ENCODE peak calls at places on chromosomes 4 and X, in seven cellular contexts. W is IMR-90; X is CD8-positive, alpha-beta memory T cell; L is prostate gland; F is adipocyte; E is Caco-2; O is GM23248. M is an unnamed sample.

GRCh38 chrX:77723684-77724083 is 62.3 kb downstream of the ATRX start:
- DNase-seq in X (no peak), L (no peak), E (no peak), O (no peak), W (no peak), F (no peak), M (no peak)

GRCh38 chr4:149700272-149700671 is 115.4 kb downstream of the IQCM start:
- DNase-seq in F (no peak), O (no peak), W (no peak), X (no peak), E (no peak), L (no peak), M (no peak)

GRCh38 chrX:19799319-19800182 is 87.8 kb downstream of the SH3KBP1 start:
- DNase-seq in F (peak; percentile 52), X (peak; percentile 18), E (no peak), L (no peak), O (peak; percentile 80), W (peak; percentile 31), M (no peak)

GRCh38 chrX:23854122-23854521 is 53.6 kb downstream of the APOO start:
- DNase-seq in L (no peak), E (no peak), W (no peak), F (no peak), X (no peak), O (no peak), M (no peak)

GRCh38 chrX:123588723-123589122 is 144.1 kb downstream of the THOC2 start:
- DNase-seq in E (no peak), F (no peak), W (no peak), O (no peak), X (no peak), L (no peak), M (no peak)

GRCh38 chr4:36168127-36168898 is 76.0 kb downstream of the ARAP2 start:
- DNase-seq in L (no peak), O (no peak), W (peak; percentile 25), X (no peak), F (no peak), E (no peak), M (no peak)

GRCh38 chrX:65928522-65928921 is 111.4 kb downstream of the VSIG4 start:
- DNase-seq in X (no peak), F (no peak), L (no peak), E (no peak), O (no peak), W (no peak), M (no peak)

GRCh38 chrX:111101580-111101979 is 5.6 kb downstream of the PAK3 start:
- DNase-seq in W (no peak), O (no peak), L (no peak), E (no peak), X (no peak), F (no peak), M (no peak)

GRCh38 chr4:48738856-48739255 is 41.2 kb downstream of the FRYL start:
- DNase-seq in W (no peak), E (no peak), X (no peak), F (no peak), L (no peak), O (no peak), M (no peak)

GRCh38 chr4:99633772-99634171 is 23.9 kb downstream of the C4orf54 start:
- DNase-seq in L (no peak), F (no peak), X (no peak), E (no peak), O (no peak), W (no peak), M (no peak)

GRCh38 chrX:7233632-7234406 is 85.9 kb upstream of the PUDP start:
- DNase-seq in F (peak; percentile 11), W (no peak), E (no peak), O (no peak), L (no peak), X (no peak), M (no peak)

GRCh38 chr4:124343711-124344110 is 368.8 kb downstream of the ANKRD50 start:
- DNase-seq in O (no peak), X (no peak), W (peak; percentile 10), F (peak; percentile 23), L (no peak), E (no peak), M (no peak)

GRCh38 chrX:54171527-54171926 is 11.5 kb downstream of the FAM120C start:
- DNase-seq in E (no peak), F (peak; percentile 80), W (no peak), X (no peak), O (peak; percentile 75), L (no peak), M (no peak)

GRCh38 chr4:141459020-141459419 is 177.4 kb upstream of the IL15 start:
- DNase-seq in W (no peak), E (no peak), O (no peak), X (no peak), L (no peak), F (no peak), M (no peak)

GRCh38 chrX:100673397-100673953 is 29.5 kb downstream of the SRPX2 start:
- DNase-seq in X (no peak), O (peak; percentile 74), L (no peak), E (no peak), W (peak; percentile 91), F (peak; percentile 51), M (no peak)

GRCh38 chr4:76767983-76768382 is 130.0 kb downstream of the SOWAHB start:
- DNase-seq in F (peak; percentile 49), W (peak; percentile 70), L (no peak), X (no peak), E (peak; percentile 68), O (peak; percentile 47), M (no peak)

GRCh38 chrX:12975999-12976558 is 1.2 kb downstream of the TMSB4X start:
- DNase-seq in O (peak; percentile 60), W (peak; percentile 36), L (no peak), X (no peak), F (peak; percentile 58), E (peak; percentile 42), M (peak; percentile 42)

GRCh38 chrX:80285131-80285773 is 135.0 kb upstream of the TENT5D start:
- DNase-seq in F (peak; percentile 1), X (no peak), O (peak; percentile 26), E (peak; percentile 31), L (peak; percentile 6), W (peak; percentile 1), M (peak; percentile 11)

GRCh38 chr4:84381759-84382158 is 117.3 kb downstream of the NKX6-1 start:
- DNase-seq in W (no peak), L (no peak), F (no peak), O (no peak), X (no peak), E (no peak), M (no peak)

GRCh38 chr4:84378983-84379382 is 120.1 kb downstream of the NKX6-1 start:
- DNase-seq in F (no peak), X (no peak), L (no peak), O (no peak), W (no peak), E (no peak), M (no peak)

GRCh38 chr4:84379881-84380618 is 119.0 kb downstream of the NKX6-1 start:
- DNase-seq in F (no peak), O (peak; percentile 85), W (no peak), E (no peak), X (no peak), L (no peak), M (no peak)

DNA sequence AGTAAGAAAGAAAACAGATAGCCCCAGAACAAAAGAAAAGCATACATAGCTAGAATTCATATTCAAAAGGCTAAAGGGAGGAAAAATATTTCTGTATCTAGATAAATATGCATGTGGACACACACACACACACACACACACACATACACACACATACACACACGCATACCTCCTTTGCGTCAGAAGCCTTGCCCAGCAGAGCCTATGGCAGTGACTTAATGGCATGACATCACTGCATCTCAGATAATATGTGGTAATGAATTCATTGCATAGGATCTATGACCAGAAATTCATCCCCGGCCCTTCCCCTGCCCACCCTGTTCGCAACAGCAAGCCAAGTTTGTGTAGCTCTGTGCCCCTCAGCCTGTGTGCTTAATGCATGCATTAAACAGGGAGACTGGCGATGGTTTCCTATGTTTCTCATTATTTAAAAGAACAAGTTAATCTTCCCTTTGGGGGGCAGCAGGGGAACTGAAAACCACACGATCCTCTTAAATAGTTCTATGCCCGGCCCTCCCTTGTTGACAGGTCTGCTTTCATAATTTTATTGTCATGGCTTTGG is 120.7 kb downstream of the NKX6-1 start:
- DNase-seq in E (no peak), O (no peak), W (no peak), X (no peak), L (no peak), F (no peak), M (no peak)
- H3K27me3 ChIP-seq in E (no peaks in the 10 kb centered on the region), O (peaks cover 5% of the 10 kb centered on the region), W (no peaks in the 10 kb centered on the region), X (no peaks in the 10 kb centered on the region), L (no peaks in the 10 kb centered on the region), F (no peaks in the 10 kb centered on the region), M (no peaks in the 10 kb centered on the region)

GRCh38 chr4:155428128-155428527 is 51.4 kb upstream of the MAP9 start:
- DNase-seq in X (no peak), L (no peak), E (no peak), O (no peak), W (no peak), F (no peak), M (no peak)

GRCh38 chr4:155423671-155424070 is 46.9 kb upstream of the MAP9 start:
- DNase-seq in W (no peak), E (no peak), X (no peak), O (no peak), L (no peak), F (no peak), M (no peak)

GRCh38 chr4:155430895-155431467 is 54.2 kb upstream of the MAP9 start:
- DNase-seq in W (no peak), L (no peak), O (no peak), F (no peak), E (no peak), X (no peak), M (no peak)

GRCh38 chr4:155426953-155427352 is 50.2 kb upstream of the MAP9 start:
- DNase-seq in L (no peak), F (no peak), X (no peak), W (no peak), E (peak; percentile 50), O (no peak), M (no peak)
- H3K27me3 ChIP-seq in L (no peaks in the 10 kb centered on the region), F (no peaks in the 10 kb centered on the region), X (no peaks in the 10 kb centered on the region), W (no peaks in the 10 kb centered on the region), E (no peaks in the 10 kb centered on the region), O (peaks cover 10% of the 10 kb centered on the region), M (no peaks in the 10 kb centered on the region)

DNA sequence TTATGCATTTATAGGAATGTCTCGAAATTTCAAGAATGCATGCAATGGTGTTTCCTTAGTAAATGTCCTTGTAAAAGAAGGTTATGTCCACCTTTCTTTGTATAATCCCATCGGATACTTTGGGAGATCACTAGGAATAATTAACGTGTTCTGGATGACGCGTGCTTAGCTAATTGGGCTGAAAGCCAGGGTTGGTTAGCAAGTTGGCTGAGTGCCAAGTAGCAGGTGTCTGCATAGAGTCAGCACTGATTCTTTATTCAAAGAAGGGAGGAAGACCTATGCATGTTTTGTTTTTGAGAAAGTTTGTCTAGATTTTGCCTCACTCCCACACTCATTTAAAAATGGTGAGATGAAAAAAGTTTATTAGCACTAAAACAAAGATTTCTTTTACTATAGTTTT is 144.6 kb downstream of the SOX3 start:
- DNase-seq in X (no peak), L (no peak), O (no peak), E (no peak), F (no peak), W (no peak), M (no peak)
- H3K27me3 ChIP-seq in X (no peaks in the 10 kb centered on the region), L (no peaks in the 10 kb centered on the region), O (no peaks in the 10 kb centered on the region), E (no peaks in the 10 kb centered on the region), F (peaks cover 3% of the 10 kb centered on the region), W (no peaks in the 10 kb centered on the region), M (no peaks in the 10 kb centered on the region)

DNA sequence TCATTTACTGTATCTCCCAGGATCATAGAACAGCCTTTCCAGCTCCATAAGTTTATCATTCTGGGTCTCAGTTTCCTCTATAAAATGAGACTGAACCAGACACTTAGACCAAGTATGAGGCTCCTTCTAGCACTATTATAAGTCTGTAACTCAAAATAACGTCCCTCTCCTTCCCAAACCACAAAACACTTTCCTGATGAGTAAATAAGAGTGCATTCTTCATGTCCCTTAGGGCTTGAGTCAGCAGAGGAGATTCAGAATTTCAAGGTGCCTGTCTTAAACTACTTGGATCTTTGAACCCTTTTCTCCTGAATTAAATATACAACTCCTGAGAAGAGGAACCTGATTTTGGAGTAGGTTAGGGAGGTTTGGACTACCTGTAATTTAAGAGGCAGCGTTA is 62.6 kb downstream of the GLRA2 start:
- DNase-seq in F (no peak), W (no peak), E (no peak), L (no peak), X (no peak), O (peak; percentile 70), M (no peak)
- H3K27me3 ChIP-seq in F (no peaks in the 10 kb centered on the region), W (no peaks in the 10 kb centered on the region), E (no peaks in the 10 kb centered on the region), L (no peaks in the 10 kb centered on the region), X (no peaks in the 10 kb centered on the region), O (no peaks in the 10 kb centered on the region), M (no peaks in the 10 kb centered on the region)

M was measured in body of pancreas.